ENCODE peak calls at places on chromosome 18, in eight cellular contexts. K, U, H, B, E, V, Z and W are unnamed samples.

GRCh38 chr18:32366586-32367538 is 103.8 kb downstream of the GAREM1 start:
- DNase-seq in K (no peak), U (no peak), H (no peak), B (no peak), E (no peak), V (peak), Z (no peak), W (no peak)

GRCh38 chr18:22913861-22914260 is 19.3 kb upstream of the RBBP8 start:
- DNase-seq in K (peak), U (peak), H (no peak), B (no peak), E (no peak), V (no peak), Z (no peak), W (no peak)

GRCh38 chr18:45874501-45875184 is 49.2 kb downstream of the SIGLEC15 start:
- DNase-seq in K (no peak), U (no peak), H (peak), B (no peak), E (peak), V (no peak), Z (peak), W (peak)

GRCh38 chr18:76378526-76379215 is 116.4 kb downstream of the ZNF516 start:
- DNase-seq in K (no peak), U (no peak), H (no peak), B (no peak), E (no peak), V (no peak), Z (no peak), W (no peak)

GRCh38 chr18:36527740-36528455 is 230.4 kb downstream of the FHOD3 start:
- DNase-seq in K (no peak), U (no peak), H (no peak), B (no peak), E (no peak), V (no peak), Z (no peak), W (no peak)

GRCh38 chr18:45657357-45658335 is 42.4 kb downstream of the SLC14A2 start:
- DNase-seq in K (no peak), U (no peak), H (no peak), B (no peak), E (no peak), V (no peak), Z (no peak), W (no peak)

GRCh38 chr18:70459731-70460130 is 170.9 kb downstream of the SOCS6 start:
- DNase-seq in K (no peak), U (no peak), H (no peak), B (no peak), E (no peak), V (no peak), Z (no peak), W (no peak)

GRCh38 chr18:47775961-47776360 is 154.5 kb downstream of the SMAD2 start:
- DNase-seq in K (no peak), U (no peak), H (no peak), B (no peak), E (no peak), V (no peak), Z (peak), W (no peak)

GRCh38 chr18:8730080-8730827 is 24.9 kb downstream of the MTCL1 start:
- DNase-seq in K (peak), U (no peak), H (no peak), B (peak), E (no peak), V (peak), Z (no peak), W (no peak)

GRCh38 chr18:14976736-14977430 is 228.9 kb downstream of the ANKRD30B start:
- DNase-seq in K (peak), U (no peak), H (no peak), B (no peak), E (no peak), V (no peak), Z (no peak), W (no peak)

GRCh38 chr18:54801374-54801773 is 26.9 kb upstream of the RAB27B start:
- DNase-seq in K (no peak), U (no peak), H (no peak), B (no peak), E (no peak), V (no peak), Z (no peak), W (no peak)

GRCh38 chr18:12765127-12765526 is 62.3 kb downstream of the PSMG2 start:
- DNase-seq in K (no peak), U (peak), H (no peak), B (no peak), E (no peak), V (no peak), Z (no peak), W (no peak)

GRCh38 chr18:45566025-45566740 is 49.1 kb upstream of the SLC14A2 start:
- DNase-seq in K (peak), U (no peak), H (peak), B (peak), E (no peak), V (peak), Z (no peak), W (no peak)

GRCh38 chr18:34795070-34795740 is 85.1 kb downstream of the DTNA start:
- DNase-seq in K (no peak), U (no peak), H (no peak), B (peak), E (no peak), V (no peak), Z (no peak), W (no peak)

GRCh38 chr18:56831988-56832387 is 180.8 kb downstream of the WDR7 start:
- DNase-seq in K (no peak), U (no peak), H (no peak), B (no peak), E (no peak), V (peak), Z (no peak), W (no peak)

GRCh38 chr18:62165583-62165982 is 21.3 kb downstream of the PIGN start:
- DNase-seq in K (no peak), U (no peak), H (no peak), B (no peak), E (no peak), V (no peak), Z (peak), W (no peak)

GRCh38 chr18:57088883-57089282 is 58.0 kb upstream of the BOD1L2 start:
- DNase-seq in K (no peak), U (peak), H (no peak), B (no peak), E (no peak), V (no peak), Z (peak), W (no peak)

GRCh38 chr18:80103231-80103630 is 5.8 kb upstream of the ADNP2 start:
- DNase-seq in K (no peak), U (no peak), H (peak), B (no peak), E (no peak), V (peak), Z (no peak), W (no peak)

GRCh38 chr18:58005885-58006523 is 38.0 kb upstream of the NEDD4L start:
- DNase-seq in K (no peak), U (no peak), H (peak), B (no peak), E (no peak), V (peak), Z (no peak), W (no peak)

GRCh38 chr18:27136208-27136535 is 48.9 kb downstream of the CHST9 start:
- DNase-seq in K (no peak), U (no peak), H (no peak), B (no peak), E (no peak), V (peak), Z (no peak), W (no peak)

GRCh38 chr18:59569321-59569720 is 127.9 kb downstream of the CCBE1 start:
- DNase-seq in K (no peak), U (no peak), H (no peak), B (no peak), E (no peak), V (no peak), Z (no peak), W (no peak)

GRCh38 chr18:2960983-2961696 is 51.8 kb downstream of the LPIN2 start:
- DNase-seq in K (no peak), U (no peak), H (no peak), B (no peak), E (no peak), V (no peak), Z (no peak), W (no peak)

GRCh38 chr18:8333961-8334360 is 275.3 kb upstream of the RAB12 start:
- DNase-seq in K (no peak), U (no peak), H (no peak), B (no peak), E (no peak), V (no peak), Z (no peak), W (no peak)